ENCODE peak calls at places on chromosome 10, in ten cellular contexts. J is ovary, I is prostate gland, Q is right lobe of liver, W is heart left ventricle, C is upper lobe of left lung, O is esophagus muscularis mucosa, A is body of pancreas, T is uterus, F is A549. D is an unnamed sample. For H3K4me1, the result is how much of the 10 kb centered on the place peaks cover.

GRCh38 chr10:104077282-104078151 is 8.2 kb downstream of the COL17A1 start:
- DNase-seq in W (no peak), F (no peak), C (no peak), T (no peak), J (no peak), I (no peak), A (no peak), O (no peak), Q (no peak), D (no peak)

GRCh38 chr10:103712898-103713498 is 142.4 kb downstream of the SH3PXD2A start:
- DNase-seq in J (peak), Q (peak), T (peak), O (peak), I (peak), F (peak), W (peak), A (peak), C (no peak), D (peak)

GRCh38 chr10:84336406-84336805 is 8.0 kb downstream of the CCSER2 start:
- DNase-seq in J (no peak), T (no peak), F (no peak), C (no peak), A (no peak), I (no peak), W (no peak), Q (no peak), O (no peak), D (no peak)

GRCh38 chr10:13158401-13158800 is 3.0 kb upstream of the MCM10 start:
- DNase-seq in T (no peak), I (no peak), W (no peak), J (no peak), Q (no peak), A (peak), F (no peak), C (peak), O (no peak), D (no peak)

GRCh38 chr10:89090760-89091455 is 100.3 kb downstream of the FAS start:
- DNase-seq in T (no peak), O (no peak), J (no peak), I (no peak), A (no peak), Q (no peak), C (no peak), W (no peak), F (no peak), D (no peak)

GRCh38 chr10:49092477-49092876 is 22.8 kb downstream of the VSTM4 start:
- DNase-seq in T (no peak), J (no peak), F (no peak), I (no peak), O (no peak), C (no peak), A (no peak), W (no peak), Q (no peak), D (no peak)

GRCh38 chr10:124646483-124647352 is 97.5 kb downstream of the FAM53B start:
- DNase-seq in T (peak), C (no peak), F (peak), Q (peak), I (no peak), W (peak), O (no peak), A (peak), J (peak), D (peak)

GRCh38 chr10:75245354-75246001 is 9.7 kb upstream of the COMTD1 start:
- DNase-seq in F (peak), C (peak), Q (peak), A (no peak), I (peak), O (no peak), W (no peak), J (no peak), T (no peak), D (no peak)

GRCh38 chr10:78973901-78974408 is 94.8 kb upstream of the ZMIZ1 start:
- DNase-seq in I (peak), O (no peak), T (no peak), F (peak), Q (peak), W (peak), C (peak), A (peak), J (peak), D (peak)

GRCh38 chr10:68562666-68563522 is 2.8 kb downstream of the TET1 start:
- DNase-seq in O (no peak), C (no peak), T (no peak), J (no peak), I (no peak), A (no peak), F (no peak), W (no peak), Q (no peak), D (no peak)

GRCh38 chr10:7085913-7086589 is 324.8 kb downstream of the SFMBT2 start:
- DNase-seq in O (no peak), A (no peak), T (no peak), I (no peak), W (no peak), J (no peak), Q (no peak), C (no peak), F (peak), D (no peak)

GRCh38 chr10:119377905-119378736 is 164.4 kb downstream of the RGS10 start:
- DNase-seq in I (no peak), O (no peak), T (no peak), C (no peak), J (no peak), A (no peak), W (peak), F (no peak), Q (no peak), D (no peak)

GRCh38 chr10:71660313-71660712 is 59.3 kb downstream of the C10orf105 start:
- DNase-seq in Q (no peak), W (no peak), C (no peak), F (no peak), J (no peak), A (no peak), I (no peak), T (no peak), O (no peak), D (no peak)

GRCh38 chr10:17062493-17063487 is 66.8 kb downstream of the CUBN start:
- DNase-seq in T (peak), I (no peak), Q (no peak), J (peak), O (no peak), A (peak), W (peak), C (no peak), F (peak), D (peak)

GRCh38 chr10:132708936-132709335 is 77.0 kb downstream of the NKX6-2 start:
- DNase-seq in O (no peak), F (no peak), W (peak), Q (peak), C (no peak), J (peak), T (no peak), A (no peak), I (no peak), D (no peak)

GRCh38 chr10:112639291-112639690 is 192.3 kb downstream of the VTI1A start:
- DNase-seq in O (no peak), I (no peak), T (no peak), J (no peak), A (no peak), Q (no peak), W (no peak), F (no peak), C (no peak), D (no peak)

GRCh38 chr10:102654969-102655368 is 10.7 kb downstream of the TRIM8 start:
- DNase-seq in F (no peak), T (no peak), W (peak), Q (no peak), I (no peak), J (no peak), C (no peak), A (no peak), O (no peak), D (no peak)

GRCh38 chr10:71392791-71393781 is 3.6 kb upstream of the CDH23 start:
- DNase-seq in O (no peak), I (no peak), T (no peak), Q (peak), W (no peak), J (no peak), A (no peak), C (no peak), F (no peak), D (no peak)

GRCh38 chr10:110364531-110364937 is 59.8 kb upstream of the SMNDC1 start:
- DNase-seq in J (no peak), I (no peak), T (no peak), F (no peak), Q (no peak), C (no peak), A (no peak), O (no peak), W (no peak), D (no peak)

GRCh38 chr10:571643-572042 is 117.8 kb downstream of the DIP2C start:
- DNase-seq in W (no peak), F (no peak), C (no peak), J (no peak), Q (no peak), O (no peak), I (no peak), T (no peak), A (no peak), D (no peak)

GRCh38 chr10:98078774-98079173 is 48.4 kb upstream of the CRTAC1 start:
- DNase-seq in J (no peak), A (no peak), T (no peak), O (no peak), W (no peak), F (no peak), Q (no peak), I (no peak), C (no peak), D (no peak)

GRCh38 chr10:8575551-8576100 is 521.1 kb downstream of the GATA3 start:
- DNase-seq in C (no peak), I (no peak), F (no peak), W (no peak), J (no peak), O (no peak), T (no peak), A (no peak), Q (no peak), D (no peak)

GRCh38 chr10:36336315-36336714 is 694.2 kb upstream of the FZD8 start:
- DNase-seq in I (no peak), W (no peak), O (no peak), J (no peak), C (no peak), Q (no peak), T (no peak), F (no peak), A (no peak), D (no peak)

GRCh38 chr10:29607576-29607975 is 27.2 kb downstream of the SVIL start:
- DNase-seq in A (no peak), T (no peak), C (no peak), Q (no peak), J (peak), W (no peak), F (no peak), O (no peak), I (no peak), D (no peak)

GRCh38 chr10:33657154-33657900 is 322.9 kb upstream of the NRP1 start:
- DNase-seq in I (no peak), W (peak), C (no peak), Q (peak), J (no peak), F (peak), O (no peak), A (no peak), T (no peak), D (no peak)

GRCh38 chr10:50470345-50470744 is 153.4 kb downstream of the SGMS1 start:
- DNase-seq in F (no peak), Q (no peak), J (no peak), I (no peak), W (no peak), A (no peak), T (no peak), C (no peak), O (no peak), D (no peak)

GRCh38 chr10:13023754-13024153 is 22.2 kb upstream of the CCDC3 start:
- DNase-seq in O (no peak), W (no peak), A (no peak), J (no peak), Q (no peak), I (no peak), T (no peak), C (no peak), F (no peak), D (no peak)

GRCh38 chr10:11468126-11468742 is 143.2 kb downstream of the USP6NL start:
- DNase-seq in J (no peak), O (no peak), C (no peak), T (no peak), F (no peak), W (no peak), Q (no peak), I (no peak), A (peak), D (no peak)

GRCh38 chr10:11476035-11476434 is 135.4 kb downstream of the USP6NL start:
- DNase-seq in C (no peak), Q (no peak), A (no peak), F (no peak), I (no peak), T (no peak), J (no peak), O (no peak), W (no peak), D (no peak)

GRCh38 chr10:11469575-11470391 is 141.7 kb downstream of the USP6NL start:
- DNase-seq in A (no peak), Q (no peak), F (no peak), J (no peak), I (no peak), O (no peak), W (no peak), C (peak), T (no peak), D (no peak)

GRCh38 chr10:11473128-11473760 is 138.2 kb downstream of the USP6NL start:
- DNase-seq in W (no peak), I (no peak), J (no peak), Q (no peak), C (no peak), T (no peak), F (no peak), A (peak), O (no peak), D (no peak)

GRCh38 chr10:11472158-11472753 is 139.2 kb downstream of the USP6NL start:
- DNase-seq in J (peak), O (no peak), W (peak), I (peak), A (peak), F (peak), Q (peak), C (no peak), T (peak), D (peak)
- TF ChIP-seq CTCF in J (peak), O (peak), W (peak), I (peak), A (peak), F (peak), Q (peak), C (peak), T (peak), D (peak)

GRCh38 chr10:80079312-80079613 is 798 bp downstream of the TMEM254 start:
- DNase-seq in T (no peak), Q (no peak), F (no peak), O (no peak), J (no peak), I (no peak), C (no peak), W (no peak), A (no peak), D (no peak)
- TF ChIP-seq POLR2A in T (no peak), Q (no peak), F (no peak), O (no peak), J (no peak), I (no peak), C (no peak), W (no peak), A (no peak), D (no peak)

GRCh38 chr10:21991785-21992184 is 11.7 kb downstream of the DNAJC1 start:
- DNase-seq in A (no peak), W (no peak), F (no peak), T (no peak), O (no peak), J (no peak), Q (no peak), C (no peak), I (no peak), D (no peak)
- H3K4me1 ChIP-seq in A (under half), W (under half), F (under half), T (under half), O (under half), J (under half), Q (under half), C (under half), I (under half), D (under half)

GRCh38 chr10:96626795-96627194 is 40.0 kb upstream of the TM9SF3 start:
- DNase-seq in F (peak), Q (no peak), J (no peak), A (no peak), T (no peak), C (no peak), W (no peak), O (no peak), I (no peak), D (no peak)
- TF ChIP-seq CTCF in F (no peak), Q (no peak), J (no peak), A (no peak), T (no peak), C (no peak), W (no peak), O (no peak), I (no peak), D (no peak)

GRCh38 chr10:60795465-60796202 is 17.4 kb downstream of the CDK1 start:
- DNase-seq in W (no peak), A (no peak), T (no peak), J (no peak), F (no peak), I (no peak), O (no peak), Q (no peak), C (no peak), D (no peak)

GRCh38 chr10:60798870-60799269 is 20.6 kb downstream of the CDK1 start:
- DNase-seq in F (no peak), C (no peak), O (no peak), A (no peak), W (no peak), Q (no peak), J (no peak), I (no peak), T (no peak), D (no peak)

GRCh38 chr10:60798031-60798430 is 19.8 kb downstream of the CDK1 start:
- DNase-seq in A (no peak), T (no peak), F (peak), Q (no peak), I (no peak), O (no peak), J (no peak), C (no peak), W (no peak), D (no peak)

GRCh38 chr10:60796481-60796880 is 18.2 kb downstream of the CDK1 start:
- DNase-seq in C (no peak), Q (no peak), W (no peak), A (no peak), I (no peak), F (no peak), J (no peak), T (no peak), O (no peak), D (no peak)

GRCh38 chr10:60797200-60797599 is 18.9 kb downstream of the CDK1 start:
- DNase-seq in F (no peak), T (no peak), O (no peak), J (no peak), I (no peak), C (no peak), Q (no peak), A (no peak), W (no peak), D (no peak)
- TF ChIP-seq POLR2A in F (no peak), T (no peak), O (no peak), J (no peak), I (no peak), C (no peak), Q (no peak), A (no peak), W (no peak), D (no peak)

GRCh38 chr10:129042747-129043146 is 424.3 kb upstream of the MGMT start:
- DNase-seq in I (no peak), F (no peak), T (no peak), C (peak), J (no peak), W (no peak), A (no peak), O (no peak), Q (no peak), D (no peak)
- H3K4me1 ChIP-seq in I (under half), F (under half), T (under half), C (under half), J (under half), W (under half), A (under half), O (under half), Q (under half), D (under half)